ENCODE peak calls at places on chromosomes 4 and X, in five cellular contexts. K is H9; Z is C1 segment of cervical spinal cord; U is stimulated activated naive CD4-positive, alpha-beta T cell treated with Interleukin-2 at 50 U/mL for 16 hours; V is activated CD4-positive, alpha-beta T cell treated with anti-CD3 and anti-CD28 coated beads, Interleukin-2, amount 50 U/mL, for 48 hours. M is an unnamed sample.

GRCh38 chrX:127884921-127885320 is 167.3 kb downstream of the ACTRT1 start:
- DNase-seq in K (no peak), Z (no peak), U (no peak), V (no peak), M (no peak)

GRCh38 chrX:41334866-41335589 is 1.1 kb downstream of the DDX3X start:
- DNase-seq in K (peak), Z (peak), U (peak), V (peak), M (no peak)

GRCh38 chr4:83535945-83536648 is at the start of gene GPAT3:
- DNase-seq in K (peak), Z (no peak), U (peak), V (peak), M (peak)

GRCh38 chr4:169268951-169269781 is 1.6 kb downstream of the SH3RF1 start:
- DNase-seq in K (no peak), Z (no peak), U (no peak), V (no peak), M (no peak)

GRCh38 chrX:112641449-112641848 is 38.3 kb downstream of the LHFPL1 start:
- DNase-seq in K (no peak), Z (no peak), U (no peak), V (no peak), M (no peak)

GRCh38 chr4:58247792-58248191 is 1137.6 kb upstream of the IGFBP7 start:
- DNase-seq in K (peak), Z (no peak), U (no peak), V (no peak), M (no peak)

GRCh38 chrX:108198420-108198819 is 106.8 kb downstream of the ATG4A start:
- DNase-seq in K (no peak), Z (no peak), U (no peak), V (no peak), M (no peak)

GRCh38 chr4:170137466-170137865 is 47.7 kb upstream of the AADAT start:
- DNase-seq in K (no peak), Z (no peak), U (no peak), V (no peak), M (no peak)

GRCh38 chrX:22559506-22559905 is 286.8 kb downstream of the CBLL2 start:
- DNase-seq in K (no peak), Z (no peak), U (no peak), V (no peak), M (no peak)

GRCh38 chrX:1246816-1247215 is 21.8 kb upstream of the CSF2RA start:
- DNase-seq in K (peak), Z (no peak), U (peak), V (peak), M (no peak)

GRCh38 chr4:112898357-112899141 is 150.9 kb upstream of the ANK2 start:
- DNase-seq in K (no peak), Z (no peak), U (no peak), V (no peak), M (no peak)

GRCh38 chr4:52968696-52969095 is 106.6 kb downstream of the RASL11B start:
- DNase-seq in K (no peak), Z (no peak), U (no peak), V (no peak), M (no peak)

GRCh38 chrX:112851806-112852205 is 11.2 kb upstream of the AMOT start:
- DNase-seq in K (no peak), Z (no peak), U (no peak), V (peak), M (no peak)

GRCh38 chrX:108582151-108582550 is 142.5 kb downstream of the COL4A5 start:
- DNase-seq in K (no peak), Z (no peak), U (no peak), V (no peak), M (no peak)

GRCh38 chr4:161828061-161828460 is 335.7 kb downstream of the FSTL5 start:
- DNase-seq in K (no peak), Z (no peak), U (no peak), V (no peak), M (no peak)

GRCh38 chrX:150429577-150429976 is 66.5 kb downstream of the MAMLD1 start:
- DNase-seq in K (no peak), Z (no peak), U (no peak), V (no peak), M (peak)

GRCh38 chrX:137565318-137565904 is 516 bp upstream of the ZIC3 start:
- DNase-seq in K (no peak), Z (no peak), U (no peak), V (no peak), M (no peak)

GRCh38 chrX:10240918-10241317 is 84.1 kb downstream of the CLCN4 start:
- DNase-seq in K (no peak), Z (no peak), U (no peak), V (no peak), M (no peak)

GRCh38 chr4:148444296-148445070 is 2.3 kb upstream of the NR3C2 start:
- DNase-seq in K (peak), Z (no peak), U (peak), V (peak), M (no peak)

GRCh38 chrX:69362889-69363288 is 141.2 kb upstream of the NALF2 start:
- DNase-seq in K (no peak), Z (no peak), U (no peak), V (no peak), M (no peak)